ENCODE peak calls at places on chromosome 22, in seven cellular contexts. V is heart left ventricle, I is HCT116, J is caudate nucleus, N is dorsolateral prefrontal cortex, S is PC-3, D is thyroid gland. A is an unnamed sample.
A peak's percentile ranks its signal among the peaks of the same experiment; 100 is the strongest.

GRCh38 chr22:39290724-39291161 is 28.7 kb downstream of the RPL3 start:
- DNase-seq in D (peak; percentile 71), N (no peak), I (no peak), S (peak; percentile 45), J (no peak), V (peak; percentile 88), A (no peak)

GRCh38 chr22:49936973-49937757 is 18.7 kb downstream of the CRELD2 start:
- DNase-seq in D (peak; percentile 38), S (no peak), N (peak; percentile 82), J (peak; percentile 63), V (peak; percentile 84), I (no peak), A (peak; percentile 68)

GRCh38 chr22:25845985-25846745 is 104.2 kb downstream of the MYO18B start:
- DNase-seq in S (no peak), D (no peak), J (no peak), V (no peak), N (no peak), I (no peak), A (no peak)

GRCh38 chr22:29306830-29307657 is 594 bp downstream of the GAS2L1 start:
- DNase-seq in S (peak; percentile 80), D (peak; percentile 82), I (no peak), V (peak; percentile 93), J (peak; percentile 70), N (peak; percentile 78), A (peak; percentile 51)

GRCh38 chr22:50314455-50315288 is 7.2 kb upstream of the PLXNB2 start:
- DNase-seq in V (peak; percentile 51), N (no peak), S (no peak), I (no peak), J (no peak), D (peak; percentile 85), A (no peak)

GRCh38 chr22:21816787-21817496 is 50.5 kb downstream of the MAPK1 start:
- DNase-seq in J (no peak), D (no peak), I (no peak), V (no peak), S (peak; percentile 84), N (no peak), A (no peak)

GRCh38 chr22:23192133-23192532 is 11.8 kb downstream of the BCR start:
- DNase-seq in V (peak; percentile 38), D (peak; percentile 97), J (no peak), S (no peak), I (no peak), N (no peak), A (no peak)

GRCh38 chr22:40224702-40225101 is 47.0 kb downstream of the TNRC6B start:
- DNase-seq in I (no peak), N (no peak), J (no peak), S (no peak), V (no peak), D (no peak), A (no peak)

GRCh38 chr22:39525658-39525975 is 5.3 kb downstream of the ATF4 start:
- DNase-seq in I (no peak), V (no peak), D (no peak), N (no peak), J (no peak), S (no peak), A (no peak)

GRCh38 chr22:34334893-34335292 is 414.6 kb upstream of the LARGE1 start:
- DNase-seq in I (no peak), D (no peak), N (no peak), V (no peak), J (no peak), S (no peak), A (no peak)

DNA sequence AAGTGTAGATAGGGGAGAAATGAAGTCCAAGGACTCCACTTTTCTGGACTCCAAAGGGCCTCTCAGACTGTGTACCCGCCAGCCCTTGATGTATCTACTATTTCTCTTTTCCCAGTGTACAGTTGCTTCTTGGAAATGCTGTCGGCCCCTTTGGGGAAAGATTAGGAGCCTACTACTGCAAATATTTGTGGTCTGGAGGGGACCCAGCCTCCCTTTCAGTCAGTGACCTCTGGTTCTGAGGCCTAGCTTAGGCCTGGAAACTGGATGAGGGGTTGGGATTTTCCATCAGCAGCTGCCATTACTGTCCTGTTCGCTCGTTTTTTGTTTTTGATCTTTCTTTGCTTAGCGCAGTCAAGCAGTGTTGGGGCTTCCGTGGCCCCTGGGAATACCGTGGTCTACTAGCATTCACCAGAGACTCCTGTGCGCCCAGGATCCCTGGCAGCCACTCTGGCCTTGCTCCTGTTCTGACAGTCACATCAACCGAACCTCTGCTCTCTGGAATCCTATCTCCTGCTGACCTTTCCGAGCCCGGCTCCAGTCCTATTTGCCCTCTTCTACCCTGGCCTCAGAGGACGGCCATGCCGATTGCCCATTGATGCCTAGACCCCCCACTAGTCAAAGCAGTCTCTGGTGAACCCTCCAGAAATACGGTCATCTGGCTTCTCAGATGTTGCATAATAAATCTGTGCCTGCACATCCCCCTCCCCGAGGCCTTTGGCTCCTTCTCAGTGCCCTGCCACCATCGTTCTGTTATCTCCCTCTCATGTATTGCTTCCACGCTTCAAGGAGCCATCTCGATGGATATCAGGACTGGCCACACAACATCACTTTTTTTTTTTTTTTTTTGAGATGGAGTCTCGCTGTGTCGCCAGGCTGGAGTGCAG is 1.3 kb upstream of the RRP7A start:
- DNase-seq in V (no peak), J (no peak), I (no peak), N (no peak), D (no peak), S (no peak), A (no peak)
- H3K27ac ChIP-seq in V (no peak overlapping the region), J (no peak overlapping the region), I (peak overlapping the region; percentile 19), N (no peak overlapping the region), D (peak overlapping the region; percentile 67), S (no peak overlapping the region), A (no peak overlapping the region)

DNA sequence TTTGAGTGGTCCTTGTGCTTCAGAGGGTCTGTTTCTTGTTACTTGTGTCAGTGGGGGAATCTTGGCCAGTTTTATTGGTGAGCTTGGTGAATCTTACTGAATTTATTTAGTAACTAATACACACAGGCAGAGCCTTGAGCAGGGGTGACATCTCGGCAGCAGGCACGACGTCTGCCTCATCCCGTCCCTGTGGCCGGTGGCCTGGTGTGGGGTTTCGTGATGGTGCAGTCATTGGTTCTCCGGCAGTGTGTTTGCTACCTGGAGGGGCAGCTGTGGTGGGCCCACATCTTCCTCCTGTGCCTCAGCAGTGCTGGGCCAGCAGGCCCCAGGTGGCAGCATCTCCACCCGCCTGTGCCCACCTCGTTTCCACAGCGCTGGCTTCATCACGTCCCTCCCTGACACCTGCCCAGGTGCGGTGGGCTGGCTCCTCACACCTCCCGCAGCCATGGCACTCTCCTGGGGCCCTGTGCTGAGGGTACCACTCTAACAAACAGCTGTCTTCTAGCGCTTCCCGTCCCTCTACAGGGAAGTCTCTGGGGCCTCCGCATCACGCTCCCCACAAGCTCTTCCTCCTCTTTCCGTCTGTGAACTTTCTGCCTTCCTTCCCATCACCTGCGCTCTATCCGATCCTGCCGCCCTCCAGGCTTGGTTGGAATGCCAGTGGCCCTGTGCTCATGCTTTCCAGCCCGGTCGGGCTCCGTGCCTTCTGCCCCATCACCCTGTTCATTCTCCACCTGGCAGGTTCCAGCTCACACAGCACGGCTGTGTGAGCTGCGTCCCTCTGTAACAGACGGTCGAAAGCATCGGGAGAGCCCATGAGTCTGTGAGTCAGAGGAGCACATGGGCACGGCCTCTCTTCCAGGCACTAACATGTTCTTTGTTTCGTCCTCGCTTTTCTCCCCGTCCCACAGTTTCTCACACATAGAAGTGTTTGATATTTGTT is 203.4 kb downstream of the TBC1D22A start:
- DNase-seq in N (no peak), V (no peak), S (no peak), J (no peak), I (no peak), D (no peak), A (no peak)
- H3K27ac ChIP-seq in N (no peak overlapping the region), V (no peak overlapping the region), S (no peak overlapping the region), J (no peak overlapping the region), I (no peak overlapping the region), D (no peak overlapping the region), A (no peak overlapping the region)

GRCh38 chr22:17980638-17981051 is 43.7 kb downstream of the MICAL3 start:
- DNase-seq in S (no peak), N (no peak), J (no peak), I (no peak), V (peak; percentile 44), D (no peak), A (no peak)
- H3K27ac ChIP-seq in S (no peak overlapping the region), N (peak overlapping the region; percentile 42), J (no peak overlapping the region), I (no peak overlapping the region), V (peak overlapping the region; percentile 7), D (no peak overlapping the region), A (peak overlapping the region; percentile 35)

GRCh38 chr22:37294747-37295146 is 12.4 kb downstream of the CYTH4 start:
- DNase-seq in N (no peak), J (no peak), D (no peak), V (no peak), I (no peak), S (no peak), A (no peak)

GRCh38 chr22:37290737-37291136 is 8.4 kb downstream of the CYTH4 start:
- DNase-seq in V (peak; percentile 68), S (peak; percentile 48), N (no peak), I (no peak), J (no peak), D (no peak), A (no peak)

GRCh38 chr22:37291559-37292298 is 9.4 kb downstream of the CYTH4 start:
- DNase-seq in J (no peak), I (no peak), S (no peak), N (no peak), V (no peak), D (no peak), A (no peak)

GRCh38 chr22:37293172-37293571 is 10.9 kb downstream of the CYTH4 start:
- DNase-seq in S (no peak), N (no peak), J (no peak), V (no peak), D (no peak), I (no peak), A (no peak)

DNA sequence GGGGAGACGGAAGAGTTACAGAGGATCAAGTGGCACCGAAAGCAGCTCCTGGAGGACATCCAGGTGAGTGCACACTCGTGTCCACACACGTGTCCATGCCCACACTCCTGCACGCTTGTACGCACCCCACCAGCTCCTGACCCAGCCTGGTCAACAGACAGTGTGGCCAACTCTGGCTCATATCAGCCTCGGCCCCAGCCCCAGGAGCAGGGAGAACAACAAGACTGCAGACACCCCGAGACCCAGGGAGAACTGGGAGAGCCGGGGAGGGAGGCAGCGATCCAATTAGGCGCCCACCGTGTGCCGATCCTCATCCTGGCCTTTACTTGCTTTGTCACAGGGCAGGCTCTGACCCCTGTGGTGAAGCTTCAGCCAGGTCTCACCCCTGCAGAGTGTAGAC is 10.3 kb downstream of the CYTH4 start:
- DNase-seq in J (no peak), I (no peak), D (no peak), V (no peak), S (no peak), N (no peak), A (no peak)
- H3K27ac ChIP-seq in J (no peak overlapping the region), I (no peak overlapping the region), D (no peak overlapping the region), V (no peak overlapping the region), S (no peak overlapping the region), N (no peak overlapping the region), A (no peak overlapping the region)

GRCh38 chr22:27224485-27225364 is 567.3 kb downstream of the MIAT start:
- DNase-seq in I (no peak), V (peak; percentile 55), N (no peak), J (no peak), S (no peak), D (no peak), A (no peak)
- H3K27ac ChIP-seq in I (no peak overlapping the region), V (no peak overlapping the region), N (no peak overlapping the region), J (peak overlapping the region; percentile 50), S (no peak overlapping the region), D (no peak overlapping the region), A (no peak overlapping the region)